ENCODE peak calls at places on chromosomes 2 and 18, in four cellular contexts. One of them, this sample, is unnamed.
A peak's percentile ranks its signal among the peaks of the same experiment; 100 is the strongest.

GRCh38 chr2:54387592-54387991 is 68.5 kb upstream of the SPTBN1 start:
- DNase-seq in stomach: no peak
- DNase-seq in ascending aorta: no peak
- DNase-seq in AG04450: no peak
- DNase-seq in this sample: no peak

GRCh38 chr2:20223345-20224190 is 1.4 kb downstream of the SDC1 start:
- DNase-seq in ascending aorta: no peak
- DNase-seq in stomach: peak; percentile 54
- DNase-seq in AG04450: no peak
- DNase-seq in this sample: peak; percentile 54

GRCh38 chr2:71721362-71721665 is 268.0 kb downstream of the DYSF start:
- DNase-seq in stomach: no peak
- DNase-seq in AG04450: no peak
- DNase-seq in ascending aorta: no peak
- DNase-seq in this sample: no peak

GRCh38 chr2:236889791-236890704 is 195.6 kb upstream of the COPS8 start:
- DNase-seq in stomach: no peak
- DNase-seq in ascending aorta: no peak
- DNase-seq in AG04450: no peak
- DNase-seq in this sample: no peak

GRCh38 chr2:128601298-128602037 is 282.8 kb upstream of the HS6ST1 start:
- DNase-seq in stomach: peak; percentile 22
- DNase-seq in AG04450: no peak
- DNase-seq in ascending aorta: no peak
- DNase-seq in this sample: no peak

GRCh38 chr2:160582481-160583161 is 89.0 kb upstream of the RBMS1 start:
- DNase-seq in ascending aorta: no peak
- DNase-seq in stomach: no peak
- DNase-seq in AG04450: peak; percentile 39
- DNase-seq in this sample: no peak

GRCh38 chr2:20561703-20562454 is 89.0 kb downstream of the HS1BP3 start:
- DNase-seq in ascending aorta: no peak
- DNase-seq in AG04450: no peak
- DNase-seq in stomach: no peak
- DNase-seq in this sample: no peak

GRCh38 chr2:179751184-179751809 is 110.1 kb downstream of the ZNF385B start:
- DNase-seq in ascending aorta: no peak
- DNase-seq in AG04450: no peak
- DNase-seq in stomach: no peak
- DNase-seq in this sample: no peak

GRCh38 chr2:8551622-8552074 is 130.2 kb upstream of the ID2 start:
- DNase-seq in stomach: peak; percentile 15
- DNase-seq in ascending aorta: no peak
- DNase-seq in AG04450: no peak
- DNase-seq in this sample: no peak

GRCh38 chr2:96923810-96924774 is 54.2 kb upstream of the SEMA4C start:
- DNase-seq in stomach: no peak
- DNase-seq in AG04450: no peak
- DNase-seq in ascending aorta: no peak
- DNase-seq in this sample: no peak

GRCh38 chr18:2482711-2483475 is 88.4 kb downstream of the METTL4 start:
- DNase-seq in ascending aorta: no peak
- DNase-seq in AG04450: no peak
- DNase-seq in stomach: no peak
- DNase-seq in this sample: no peak

GRCh38 chr2:196991061-196991460 is 64.6 kb upstream of the PGAP1 start:
- DNase-seq in AG04450: no peak
- DNase-seq in ascending aorta: no peak
- DNase-seq in stomach: no peak
- DNase-seq in this sample: no peak

GRCh38 chr18:31302991-31303390 is 15.0 kb upstream of the DSG1 start:
- DNase-seq in ascending aorta: no peak
- DNase-seq in AG04450: no peak
- DNase-seq in stomach: no peak
- DNase-seq in this sample: peak; percentile 11

GRCh38 chr18:39960545-39960944 is 1994.5 kb upstream of the PIK3C3 start:
- DNase-seq in AG04450: no peak
- DNase-seq in ascending aorta: no peak
- DNase-seq in stomach: no peak
- DNase-seq in this sample: no peak

GRCh38 chr2:223900531-223900930 is 44.6 kb downstream of the WDFY1 start:
- DNase-seq in stomach: no peak
- DNase-seq in ascending aorta: no peak
- DNase-seq in AG04450: no peak
- DNase-seq in this sample: no peak

GRCh38 chr2:85768713-85769112 is 14.9 kb downstream of the ATOH8 start:
- DNase-seq in ascending aorta: no peak
- DNase-seq in AG04450: no peak
- DNase-seq in stomach: peak; percentile 82
- DNase-seq in this sample: no peak

GRCh38 chr2:85769987-85770362 is 16.2 kb downstream of the ATOH8 start:
- DNase-seq in AG04450: no peak
- DNase-seq in stomach: no peak
- DNase-seq in ascending aorta: no peak
- DNase-seq in this sample: no peak

GRCh38 chr2:85767803-85768665 is 14.2 kb downstream of the ATOH8 start:
- DNase-seq in stomach: no peak
- DNase-seq in AG04450: no peak
- DNase-seq in ascending aorta: no peak
- DNase-seq in this sample: no peak

GRCh38 chr2:85770369-85770768 is 16.6 kb downstream of the ATOH8 start:
- DNase-seq in ascending aorta: no peak
- DNase-seq in AG04450: no peak
- DNase-seq in stomach: no peak
- DNase-seq in this sample: no peak

GRCh38 chr2:85769236-85769986 is 15.6 kb downstream of the ATOH8 start:
- DNase-seq in AG04450: no peak
- DNase-seq in ascending aorta: no peak
- DNase-seq in stomach: no peak
- DNase-seq in this sample: peak; percentile 22
- TF ChIP-seq CTCF in AG04450: peak; percentile 33
- TF ChIP-seq CTCF in ascending aorta: peak; percentile 20
- TF ChIP-seq CTCF in stomach: peak; percentile 11
- TF ChIP-seq CTCF in this sample: no peak

DNA sequence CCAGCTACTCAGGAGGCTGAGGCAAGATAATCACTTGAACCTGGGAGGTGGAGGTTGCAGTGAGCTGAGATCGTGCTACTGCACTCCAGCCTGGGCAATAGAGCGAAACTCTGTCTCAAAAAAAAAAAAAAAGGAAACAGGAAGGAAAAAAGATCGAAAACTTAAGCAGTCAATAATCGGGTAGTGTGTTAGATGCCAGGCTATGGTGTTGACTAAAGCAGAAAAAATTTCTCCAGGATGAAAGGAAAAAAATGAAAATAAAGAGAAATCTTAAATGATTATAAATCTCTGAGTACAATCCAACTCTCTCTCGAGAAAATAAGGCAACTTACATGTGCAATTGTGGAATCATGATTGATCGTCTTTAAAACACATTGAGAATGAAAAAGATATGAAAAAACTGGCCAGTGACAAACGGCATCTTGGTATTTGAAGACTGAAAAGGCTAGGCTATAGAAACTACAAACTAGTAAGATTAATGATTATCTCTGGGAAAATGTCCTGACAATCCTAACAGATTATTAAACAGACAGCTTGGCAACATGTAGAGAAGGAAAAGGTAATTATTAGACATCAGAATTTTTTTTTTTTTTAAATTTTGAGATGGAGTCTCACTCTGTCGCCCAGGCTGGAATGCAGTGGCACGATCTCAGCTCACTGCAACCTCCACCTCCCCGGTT is 16.3 kb upstream of the EPHA4 start:
- DNase-seq in AG04450: no peak
- DNase-seq in stomach: no peak
- DNase-seq in ascending aorta: no peak
- DNase-seq in this sample: no peak
- TF ChIP-seq CTCF in AG04450: no peak
- TF ChIP-seq CTCF in stomach: no peak
- TF ChIP-seq CTCF in ascending aorta: no peak
- TF ChIP-seq CTCF in this sample: no peak

GRCh38 chr2:163479599-163479998 is 256.2 kb downstream of the FIGN start:
- DNase-seq in stomach: no peak
- DNase-seq in ascending aorta: no peak
- DNase-seq in AG04450: no peak
- DNase-seq in this sample: no peak
- TF ChIP-seq CTCF in stomach: no peak
- TF ChIP-seq CTCF in ascending aorta: no peak
- TF ChIP-seq CTCF in AG04450: no peak
- TF ChIP-seq CTCF in this sample: no peak

GRCh38 chr2:68732036-68732435 is 2.6 kb upstream of the ARHGAP25 start:
- DNase-seq in stomach: no peak
- DNase-seq in ascending aorta: no peak
- DNase-seq in AG04450: no peak
- DNase-seq in this sample: no peak

GRCh38 chr2:68726100-68726499 is 8.5 kb upstream of the ARHGAP25 start:
- DNase-seq in ascending aorta: no peak
- DNase-seq in AG04450: no peak
- DNase-seq in stomach: no peak
- DNase-seq in this sample: no peak

GRCh38 chr2:68726608-68727367 is 7.8 kb upstream of the ARHGAP25 start:
- DNase-seq in AG04450: no peak
- DNase-seq in ascending aorta: no peak
- DNase-seq in stomach: peak; percentile 41
- DNase-seq in this sample: no peak

GRCh38 chr2:68730828-68731227 is 3.8 kb upstream of the ARHGAP25 start:
- DNase-seq in AG04450: no peak
- DNase-seq in ascending aorta: no peak
- DNase-seq in stomach: no peak
- DNase-seq in this sample: no peak

GRCh38 chr2:68727698-68728375 is 6.8 kb upstream of the ARHGAP25 start:
- DNase-seq in ascending aorta: no peak
- DNase-seq in stomach: no peak
- DNase-seq in AG04450: peak; percentile 46
- DNase-seq in this sample: no peak
- TF ChIP-seq CTCF in ascending aorta: no peak
- TF ChIP-seq CTCF in stomach: no peak
- TF ChIP-seq CTCF in AG04450: no peak
- TF ChIP-seq CTCF in this sample: no peak

DNA sequence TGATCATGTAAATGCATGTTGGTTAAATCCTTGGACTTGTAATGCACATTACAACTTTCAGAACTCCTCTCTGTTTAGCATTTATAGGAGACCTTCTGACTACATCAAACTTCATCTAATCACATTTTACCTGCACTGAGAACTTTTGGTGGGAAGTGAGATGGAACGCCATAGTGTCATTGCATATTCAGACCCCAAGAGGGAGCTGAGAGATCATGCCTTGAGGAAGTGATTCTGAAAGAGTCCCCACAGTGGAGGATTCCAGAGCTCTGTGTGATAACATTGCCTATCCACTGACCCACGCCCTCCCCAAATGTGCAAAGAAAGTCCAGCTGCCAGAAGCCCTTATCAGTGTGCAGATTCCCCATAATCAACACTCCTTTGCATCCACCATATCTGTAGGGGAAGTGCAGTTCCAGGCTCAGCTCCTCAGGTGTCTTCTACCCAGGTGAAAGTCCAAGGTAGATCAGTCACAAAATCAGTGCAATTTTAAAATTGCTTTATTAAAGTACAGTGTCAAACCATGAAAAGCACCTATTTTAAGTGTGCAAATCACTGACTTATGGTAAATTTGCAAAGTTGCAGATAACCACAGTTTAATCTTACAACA is 212.4 kb downstream of the RPIA start:
- DNase-seq in AG04450: no peak
- DNase-seq in ascending aorta: no peak
- DNase-seq in stomach: no peak
- DNase-seq in this sample: peak; percentile 22
- TF ChIP-seq CTCF in AG04450: peak; percentile 76
- TF ChIP-seq CTCF in ascending aorta: peak; percentile 31
- TF ChIP-seq CTCF in stomach: peak; percentile 31
- TF ChIP-seq CTCF in this sample: peak; percentile 45

DNA sequence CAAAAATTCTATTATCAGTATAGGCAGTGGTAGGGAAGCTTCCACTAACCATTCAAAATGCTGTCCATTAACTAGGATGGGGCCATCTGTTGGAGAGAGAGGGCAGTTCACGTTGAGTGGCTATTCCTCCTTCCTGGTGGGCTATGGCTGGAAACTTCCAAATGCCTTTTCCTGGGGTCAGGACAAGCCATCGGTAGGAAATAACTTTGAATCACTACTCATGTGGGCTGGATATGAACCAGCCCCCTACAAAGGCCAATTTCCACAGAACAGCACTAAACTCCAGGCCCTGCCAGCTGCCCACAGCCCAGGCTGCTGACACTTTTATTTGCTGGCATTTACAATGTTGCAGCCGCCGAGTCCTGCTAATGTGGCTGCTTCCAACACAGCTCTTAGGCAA is 156.1 kb upstream of the HNRNPA3 start:
- DNase-seq in ascending aorta: no peak
- DNase-seq in stomach: no peak
- DNase-seq in AG04450: no peak
- DNase-seq in this sample: no peak
- TF ChIP-seq CTCF in ascending aorta: no peak
- TF ChIP-seq CTCF in stomach: no peak
- TF ChIP-seq CTCF in AG04450: peak; percentile 6
- TF ChIP-seq CTCF in this sample: no peak